ENCODE peak calls at places on chromosomes 11 and 22, in five cellular contexts. I is NT2/D1, W is pancreas, B is psoas muscle, A is lower lobe of right lung. O is an unnamed sample.
A peak's percentile ranks its signal among the peaks of the same experiment; 100 is the strongest.

GRCh38 chr11:65320386-65321075 is 5.9 kb downstream of the CDC42EP2 start:
- DNase-seq in I (no peak), W (no peak), B (no peak), A (no peak), O (no peak)

GRCh38 chr11:68256331-68256741 is 15.4 kb downstream of the C11orf24 start:
- DNase-seq in I (no peak), W (no peak), B (no peak), A (no peak), O (peak; percentile 49)

GRCh38 chr11:61488651-61489291 is 19.8 kb upstream of the LRRC10B start:
- DNase-seq in I (peak; percentile 76), W (peak; percentile 70), B (peak; percentile 64), A (no peak), O (no peak)

GRCh38 chr11:94537051-94537600 is 6.6 kb upstream of the FUT4 start:
- DNase-seq in I (no peak), W (no peak), B (no peak), A (no peak), O (no peak)

GRCh38 chr11:9748361-9748970 is 84.6 kb downstream of the SWAP70 start:
- DNase-seq in I (no peak), W (peak; percentile 33), B (no peak), A (peak; percentile 68), O (peak; percentile 91)

GRCh38 chr11:709109-709997 is 3.3 kb downstream of the EPS8L2 start:
- DNase-seq in I (no peak), W (no peak), B (no peak), A (no peak), O (no peak)

GRCh38 chr11:11884774-11885481 is 43.2 kb downstream of the USP47 start:
- DNase-seq in I (no peak), W (no peak), B (no peak), A (no peak), O (no peak)

GRCh38 chr22:31526275-31526674 is 29.9 kb downstream of the SFI1 start:
- DNase-seq in I (no peak), W (no peak), B (no peak), A (no peak), O (no peak)

DNA sequence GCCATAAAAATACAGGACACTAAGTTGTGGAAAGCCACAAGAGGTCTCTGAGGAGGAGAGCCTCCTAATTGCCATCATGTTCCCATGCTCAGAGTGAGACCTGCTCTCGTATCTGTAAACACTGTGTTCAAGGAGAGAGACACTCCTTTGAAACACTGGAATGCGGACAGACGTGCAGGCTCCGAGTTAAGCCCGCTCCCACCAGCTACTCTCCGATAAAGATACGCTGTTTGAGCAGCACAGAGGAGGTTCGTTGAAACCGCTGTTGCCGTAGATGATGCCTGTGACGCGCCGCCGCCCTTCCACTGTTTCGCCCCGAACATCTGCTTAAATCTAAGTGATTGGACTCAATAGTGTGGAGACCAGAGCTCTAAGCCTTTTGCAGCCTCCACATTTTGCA is 25.1 kb downstream of the NUP50 start:
- DNase-seq in I (no peak), W (no peak), B (no peak), A (peak; percentile 32), O (no peak)
- H3K36me3 ChIP-seq in I (peaks cover 24% of the 10 kb centered on the region), W (no peaks in the 10 kb centered on the region), B (peaks cover 2% of the 10 kb centered on the region), A (peaks cover 50% of the 10 kb centered on the region), O (peaks cover 30% of the 10 kb centered on the region)

DNA sequence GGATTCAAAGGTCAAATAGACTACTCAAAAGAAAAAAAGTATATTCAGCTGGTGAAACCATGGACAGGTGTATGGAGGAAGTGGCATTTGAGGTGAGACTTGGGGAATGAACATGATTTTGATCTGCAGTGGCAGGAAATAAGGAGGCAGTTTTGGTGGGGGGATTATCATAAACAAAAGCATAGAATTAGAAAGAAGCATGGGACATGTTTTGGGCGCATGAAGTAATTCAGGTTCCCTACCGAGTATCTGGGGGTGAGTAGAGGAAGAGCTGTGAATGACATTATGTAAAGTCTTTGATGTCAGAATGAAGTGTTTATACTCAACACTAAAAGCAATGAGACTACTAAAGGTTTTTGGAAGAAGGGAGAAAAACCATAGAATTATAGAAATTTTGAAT is 3.1 kb downstream of the CLMP start:
- DNase-seq in I (no peak), W (no peak), B (no peak), A (no peak), O (no peak)
- H3K4me3 ChIP-seq in I (no peak overlapping the region), W (no peak overlapping the region), B (no peak overlapping the region), A (no peak overlapping the region), O (no peak overlapping the region)

GRCh38 chr22:26751217-26751616 is 93.8 kb downstream of the MIAT start:
- DNase-seq in I (peak; percentile 96), W (no peak), B (no peak), A (no peak), O (no peak)
- H3K36me3 ChIP-seq in I (no peaks in the 10 kb centered on the region), W (no peaks in the 10 kb centered on the region), B (no peaks in the 10 kb centered on the region), A (no peaks in the 10 kb centered on the region), O (no peaks in the 10 kb centered on the region)

GRCh38 chr11:128518493-128519207 is 68.7 kb downstream of the ETS1 start:
- DNase-seq in I (no peak), W (no peak), B (no peak), A (no peak), O (no peak)

GRCh38 chr11:128519353-128519752 is 68.0 kb downstream of the ETS1 start:
- DNase-seq in I (no peak), W (no peak), B (no peak), A (no peak), O (no peak)

GRCh38 chr11:128516467-128516778 is 70.9 kb downstream of the ETS1 start:
- DNase-seq in I (no peak), W (no peak), B (no peak), A (no peak), O (no peak)

GRCh38 chr11:128516886-128517285 is 70.5 kb downstream of the ETS1 start:
- DNase-seq in I (no peak), W (no peak), B (no peak), A (no peak), O (no peak)

DNA sequence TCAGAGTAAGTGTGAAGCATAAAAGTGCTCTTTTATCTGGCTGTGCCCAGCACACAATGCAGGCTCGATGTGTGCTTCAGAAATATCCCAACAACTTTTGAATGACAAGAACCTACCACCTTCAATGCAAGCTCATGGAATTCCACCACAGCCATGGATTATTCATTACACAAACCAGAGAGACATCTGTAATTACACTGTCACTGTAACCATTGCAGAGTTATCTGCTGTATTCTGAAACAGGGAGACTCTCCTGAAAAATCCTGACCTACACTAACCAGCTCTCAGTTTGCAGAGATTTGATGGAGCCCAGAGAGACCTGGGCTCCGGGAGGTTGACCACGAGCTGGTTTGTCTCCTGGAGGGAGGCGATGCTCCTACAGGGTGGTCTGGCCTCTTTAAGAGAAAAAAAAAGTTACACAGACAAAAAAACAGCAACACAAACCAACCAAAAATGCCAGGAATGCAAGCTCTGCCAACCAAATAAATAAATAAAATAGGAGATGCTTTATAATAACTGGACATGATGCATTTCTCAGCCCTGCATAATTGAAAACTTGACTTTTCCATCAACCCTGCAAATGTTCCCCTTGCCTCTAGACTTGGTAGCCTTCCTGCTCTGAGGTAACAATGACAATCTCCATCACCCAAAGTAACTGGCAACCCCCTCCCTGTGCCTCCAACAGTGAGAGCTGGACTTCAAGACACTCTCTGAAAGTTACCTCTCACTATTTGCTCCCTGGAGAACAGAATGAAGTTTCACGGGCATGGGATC is 69.7 kb downstream of the ETS1 start:
- DNase-seq in I (no peak), W (no peak), B (no peak), A (no peak), O (no peak)
- H3K4me3 ChIP-seq in I (no peak overlapping the region), W (no peak overlapping the region), B (peak overlapping the region; percentile 88), A (peak overlapping the region; percentile 71), O (no peak overlapping the region)

DNA sequence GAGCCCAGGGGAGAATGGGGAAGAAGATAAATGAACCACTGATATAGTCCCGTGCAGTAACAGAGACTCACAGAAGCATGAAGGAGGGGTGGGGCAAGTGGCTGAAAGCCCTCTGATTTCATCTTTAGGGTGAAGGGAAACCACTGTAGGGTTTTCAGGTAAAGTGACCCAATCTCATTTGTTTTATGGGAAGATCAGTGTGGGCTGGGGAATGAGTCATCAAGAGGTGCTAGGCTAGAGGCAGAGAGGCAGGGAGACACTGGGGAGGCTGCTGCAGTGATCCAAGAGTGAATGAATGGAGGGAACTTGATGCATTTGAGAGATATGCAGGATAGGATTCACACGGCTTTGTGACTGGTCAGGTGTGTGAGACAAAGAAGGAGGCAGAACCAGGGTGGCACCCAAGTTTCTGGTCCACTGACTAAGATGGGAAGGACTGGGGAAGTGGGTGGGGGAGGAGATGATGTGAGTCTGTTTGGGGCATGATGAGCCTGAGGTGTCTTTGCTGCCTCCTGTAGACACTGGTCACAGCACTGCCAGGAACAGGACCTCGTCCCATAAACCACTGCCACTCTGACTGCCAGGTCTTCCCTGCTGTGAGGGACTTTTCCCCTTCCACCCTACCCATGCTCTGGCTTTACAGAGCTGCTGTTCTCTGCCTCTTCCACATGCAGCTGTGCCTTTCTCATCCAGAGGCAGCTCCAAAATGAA is 239.0 kb downstream of the TENM4 start:
- DNase-seq in I (no peak), W (no peak), B (no peak), A (no peak), O (no peak)
- H3K36me3 ChIP-seq in I (no peaks in the 10 kb centered on the region), W (no peaks in the 10 kb centered on the region), B (no peaks in the 10 kb centered on the region), A (no peaks in the 10 kb centered on the region), O (no peaks in the 10 kb centered on the region)